ENCODE peak calls at places on chromosome 1, in seven cellular contexts. T, V, G, E, B, Q and Y are unnamed samples.

GRCh38 chr1:198893141-198893540 is 254.3 kb downstream of the PTPRC start:
- DNase-seq in T (no peak), V (no peak), G (no peak), E (no peak), B (no peak), Q (no peak), Y (no peak)

GRCh38 chr1:12339861-12340557 is 110.2 kb downstream of the VPS13D start:
- DNase-seq in T (no peak), V (no peak), G (no peak), E (no peak), B (no peak), Q (no peak), Y (no peak)

GRCh38 chr1:163472267-163472666 is 150.5 kb downstream of the NUF2 start:
- DNase-seq in T (no peak), V (no peak), G (no peak), E (no peak), B (no peak), Q (no peak), Y (no peak)

GRCh38 chr1:31703431-31704260 is at the start of gene COL16A1:
- DNase-seq in T (peak), V (no peak), G (peak), E (peak), B (peak), Q (no peak), Y (peak)

GRCh38 chr1:180382326-180383115 is 119.9 kb downstream of the ACBD6 start:
- DNase-seq in T (no peak), V (no peak), G (no peak), E (no peak), B (no peak), Q (no peak), Y (no peak)

GRCh38 chr1:92482404-92482664 is 4.4 kb downstream of the GFI1 start:
- DNase-seq in T (no peak), V (no peak), G (no peak), E (no peak), B (no peak), Q (no peak), Y (no peak)

GRCh38 chr1:240808381-240808780 is 196.4 kb upstream of the GREM2 start:
- DNase-seq in T (no peak), V (no peak), G (no peak), E (no peak), B (peak), Q (no peak), Y (no peak)

GRCh38 chr1:88890790-88891317 is 513 bp downstream of the GTF2B start:
- DNase-seq in T (no peak), V (peak), G (no peak), E (no peak), B (peak), Q (no peak), Y (peak)

GRCh38 chr1:193479187-193479586 is 292.8 kb upstream of the B3GALT2 start:
- DNase-seq in T (no peak), V (no peak), G (no peak), E (no peak), B (no peak), Q (no peak), Y (peak)

GRCh38 chr1:30063621-30064280 is 659.6 kb downstream of the MATN1 start:
- DNase-seq in T (no peak), V (no peak), G (no peak), E (no peak), B (no peak), Q (no peak), Y (no peak)

GRCh38 chr1:53896673-53897229 is 2.8 kb downstream of the DIO1 start:
- DNase-seq in T (peak), V (no peak), G (no peak), E (no peak), B (peak), Q (no peak), Y (no peak)

GRCh38 chr1:11482904-11483479 is 4.0 kb downstream of the DISP3 start:
- DNase-seq in T (no peak), V (no peak), G (no peak), E (no peak), B (no peak), Q (no peak), Y (no peak)

GRCh38 chr1:109040627-109041613 is 982 bp downstream of the WDR47 start:
- DNase-seq in T (no peak), V (peak), G (no peak), E (peak), B (peak), Q (no peak), Y (peak)

GRCh38 chr1:59752556-59753412 is 62.0 kb upstream of the HOOK1 start:
- DNase-seq in T (no peak), V (no peak), G (no peak), E (no peak), B (no peak), Q (no peak), Y (peak)

GRCh38 chr1:234188454-234188792 is 184.8 kb upstream of the COA6 start:
- DNase-seq in T (no peak), V (no peak), G (no peak), E (no peak), B (peak), Q (no peak), Y (no peak)

GRCh38 chr1:85611856-85612255 is 31.3 kb downstream of the CCN1 start:
- DNase-seq in T (peak), V (no peak), G (peak), E (peak), B (peak), Q (no peak), Y (no peak)

GRCh38 chr1:29655145-29655544 is 418.8 kb downstream of the PTPRU start:
- DNase-seq in T (no peak), V (no peak), G (no peak), E (peak), B (no peak), Q (no peak), Y (no peak)

GRCh38 chr1:54311506-54311905 is 94.7 kb downstream of the SSBP3 start:
- DNase-seq in T (no peak), V (no peak), G (no peak), E (no peak), B (no peak), Q (no peak), Y (no peak)

GRCh38 chr1:71231751-71232150 is 150.9 kb upstream of the ZRANB2 start:
- DNase-seq in T (no peak), V (no peak), G (no peak), E (no peak), B (peak), Q (no peak), Y (no peak)

GRCh38 chr1:7418442-7419080 is 352.5 kb upstream of the VAMP3 start:
- DNase-seq in T (peak), V (peak), G (peak), E (peak), B (no peak), Q (peak), Y (no peak)

GRCh38 chr1:158246650-158247049 is 7.6 kb upstream of the CD1A start:
- DNase-seq in T (no peak), V (no peak), G (no peak), E (no peak), B (peak), Q (no peak), Y (peak)

GRCh38 chr1:20678599-20678998 is 17.4 kb upstream of the DDOST start:
- DNase-seq in T (no peak), V (no peak), G (peak), E (no peak), B (no peak), Q (no peak), Y (peak)

GRCh38 chr1:36207339-36207738 is 16.9 kb upstream of the THRAP3 start:
- DNase-seq in T (peak), V (no peak), G (peak), E (peak), B (peak), Q (no peak), Y (peak)

GRCh38 chr1:161082996-161083742 is 6.2 kb downstream of the NECTIN4 start:
- DNase-seq in T (peak), V (peak), G (peak), E (no peak), B (peak), Q (peak), Y (no peak)

GRCh38 chr1:239429163-239429562 is 42.8 kb downstream of the CHRM3 start:
- DNase-seq in T (no peak), V (no peak), G (no peak), E (no peak), B (no peak), Q (no peak), Y (no peak)

GRCh38 chr1:234893359-234893724 is 235.3 kb downstream of the TOMM20 start:
- DNase-seq in T (no peak), V (no peak), G (no peak), E (no peak), B (no peak), Q (no peak), Y (no peak)

GRCh38 chr1:205330161-205330560 is 8.6 kb upstream of the NUAK2 start:
- DNase-seq in T (no peak), V (no peak), G (no peak), E (no peak), B (no peak), Q (no peak), Y (no peak)

GRCh38 chr1:91651671-91652071 is 151.0 kb downstream of the CDC7 start:
- DNase-seq in T (peak), V (no peak), G (peak), E (peak), B (no peak), Q (peak), Y (no peak)

GRCh38 chr1:34013958-34014737 is 150.3 kb downstream of the HMGB4 start:
- DNase-seq in T (no peak), V (peak), G (no peak), E (peak), B (no peak), Q (no peak), Y (peak)

GRCh38 chr1:6094246-6094645 is 48.6 kb downstream of the KCNAB2 start:
- DNase-seq in T (no peak), V (no peak), G (no peak), E (no peak), B (no peak), Q (no peak), Y (no peak)

GRCh38 chr1:228073870-228074545 is 8.5 kb upstream of the ARF1 start:
- DNase-seq in T (no peak), V (no peak), G (peak), E (no peak), B (peak), Q (no peak), Y (no peak)

GRCh38 chr1:234851450-234852438 is 241.8 kb upstream of the IRF2BP2 start:
- DNase-seq in T (no peak), V (no peak), G (no peak), E (no peak), B (peak), Q (no peak), Y (peak)

GRCh38 chr1:182616130-182617074 is 12.2 kb upstream of the RGS16 start:
- DNase-seq in T (peak), V (no peak), G (peak), E (peak), B (peak), Q (peak), Y (peak)

GRCh38 chr1:162023547-162024501 is at the start of gene OLFML2B:
- DNase-seq in T (peak), V (peak), G (peak), E (peak), B (peak), Q (no peak), Y (peak)

GRCh38 chr1:14363707-14364413 is 234.6 kb upstream of the KAZN start:
- DNase-seq in T (no peak), V (no peak), G (no peak), E (no peak), B (no peak), Q (no peak), Y (no peak)

GRCh38 chr1:107139833-107140702 is 771 bp upstream of the NTNG1 start:
- DNase-seq in T (peak), V (peak), G (peak), E (no peak), B (peak), Q (no peak), Y (peak)

GRCh38 chr1:150876111-150876434 is 326 bp downstream of the ARNT start:
- DNase-seq in T (peak), V (no peak), G (no peak), E (no peak), B (peak), Q (no peak), Y (peak)

GRCh38 chr1:16921391-16922185 is at the start of gene CROCC:
- DNase-seq in T (no peak), V (no peak), G (no peak), E (no peak), B (peak), Q (no peak), Y (no peak)

GRCh38 chr1:110403805-110404204 is 3.7 kb downstream of the LAMTOR5 start:
- DNase-seq in T (no peak), V (no peak), G (no peak), E (no peak), B (no peak), Q (no peak), Y (no peak)

GRCh38 chr1:110411173-110411572 is 3.7 kb upstream of the LAMTOR5 start:
- DNase-seq in T (no peak), V (no peak), G (no peak), E (no peak), B (no peak), Q (no peak), Y (no peak)

GRCh38 chr1:110412576-110412975 is 5.1 kb upstream of the LAMTOR5 start:
- DNase-seq in T (peak), V (peak), G (peak), E (peak), B (peak), Q (peak), Y (peak)

GRCh38 chr1:110408488-110408887 is 994 bp upstream of the LAMTOR5 start:
- DNase-seq in T (no peak), V (no peak), G (no peak), E (no peak), B (peak), Q (no peak), Y (no peak)

GRCh38 chr1:110407260-110408210 is at the start of gene LAMTOR5:
- DNase-seq in T (peak), V (peak), G (peak), E (peak), B (peak), Q (peak), Y (peak)
- TF ChIP-seq CTCF in T (peak), V (no peak), G (no peak), E (peak), B (peak), Q (no peak), Y (no peak)

GRCh38 chr1:26279598-26280332 is at the start of gene SH3BGRL3:
- DNase-seq in T (peak), V (peak), G (peak), E (peak), B (peak), Q (peak), Y (peak)
- TF ChIP-seq CTCF in T (peak), V (peak), G (no peak), E (no peak), B (peak), Q (no peak), Y (peak)

GRCh38 chr1:4016351-4017130 is 116.5 kb upstream of the C1orf174 start:
- DNase-seq in T (no peak), V (no peak), G (peak), E (no peak), B (no peak), Q (no peak), Y (no peak)

GRCh38 chr1:4019606-4020331 is 119.7 kb upstream of the C1orf174 start:
- DNase-seq in T (no peak), V (no peak), G (peak), E (no peak), B (no peak), Q (no peak), Y (no peak)

GRCh38 chr1:4018721-4019521 is 118.8 kb upstream of the C1orf174 start:
- DNase-seq in T (no peak), V (no peak), G (peak), E (no peak), B (no peak), Q (no peak), Y (no peak)

GRCh38 chr1:4020411-4020810 is 120.3 kb upstream of the C1orf174 start:
- DNase-seq in T (no peak), V (no peak), G (no peak), E (no peak), B (no peak), Q (no peak), Y (no peak)

GRCh38 chr1:4017636-4018365 is 117.7 kb upstream of the C1orf174 start:
- DNase-seq in T (no peak), V (no peak), G (peak), E (no peak), B (no peak), Q (no peak), Y (no peak)
- TF ChIP-seq CTCF in T (no peak), V (no peak), G (no peak), E (no peak), B (no peak), Q (no peak), Y (no peak)

DNA sequence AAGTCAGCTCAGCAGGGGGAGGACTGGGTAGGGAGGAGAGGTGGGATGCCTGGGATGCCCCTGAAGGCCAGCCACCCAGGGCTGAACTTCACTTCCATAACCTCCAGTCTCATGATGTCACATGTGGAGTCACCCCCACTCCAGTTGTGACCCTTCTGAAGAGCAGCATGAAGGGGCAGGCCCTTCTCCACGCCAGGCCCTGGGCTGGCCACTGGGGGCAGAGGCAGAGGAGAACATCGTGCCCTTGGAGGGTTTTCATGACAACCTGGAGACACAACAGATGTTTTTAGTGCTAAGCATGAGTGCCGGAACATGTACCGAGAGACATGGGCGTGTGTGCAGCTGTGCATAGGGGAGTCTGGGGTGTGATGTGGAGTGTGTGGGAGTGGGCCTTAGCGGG is 37.6 kb downstream of the FAAH start:
- DNase-seq in T (no peak), V (no peak), G (no peak), E (no peak), B (no peak), Q (no peak), Y (no peak)
- TF ChIP-seq CTCF in T (no peak), V (no peak), G (no peak), E (no peak), B (no peak), Q (no peak), Y (no peak)

DNA sequence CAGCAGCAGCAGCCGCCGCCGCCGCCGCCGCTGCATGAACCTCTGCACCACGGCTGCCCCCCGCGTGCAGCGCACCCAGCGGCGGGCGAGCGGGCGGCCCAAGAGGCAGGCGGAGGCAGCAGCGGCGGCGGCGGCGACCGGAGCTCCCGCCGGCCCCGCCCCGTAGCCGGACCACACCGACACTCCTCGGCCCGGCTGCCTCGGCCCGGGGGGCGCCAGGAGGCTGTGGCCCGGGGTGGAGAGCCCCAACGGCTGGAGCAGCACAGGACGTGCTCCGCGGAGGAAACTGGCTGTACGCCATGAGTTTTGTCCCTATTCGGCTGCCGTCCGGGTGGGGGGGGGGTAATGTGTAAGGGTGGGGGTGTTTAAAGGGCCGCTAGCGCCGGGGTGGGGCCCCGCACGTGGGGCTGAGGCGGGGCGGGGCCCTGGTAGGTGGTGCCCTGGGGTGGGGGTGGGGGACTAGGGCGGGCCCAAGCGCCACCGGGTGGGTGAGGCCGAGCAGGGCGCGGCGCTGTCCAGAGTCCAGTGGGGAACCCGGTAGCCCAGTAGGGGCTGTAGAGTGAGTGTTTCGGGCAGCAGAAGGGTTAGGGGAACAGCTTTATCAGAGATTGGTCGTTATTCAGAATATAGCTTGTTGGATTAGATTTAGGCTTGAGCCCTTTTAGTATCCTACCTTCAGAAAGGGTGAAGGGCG is at the start of gene FAM78B:
- DNase-seq in T (peak), V (peak), G (peak), E (peak), B (peak), Q (peak), Y (peak)
- TF ChIP-seq CTCF in T (no peak), V (peak), G (no peak), E (no peak), B (no peak), Q (no peak), Y (peak)

GRCh38 chr1:2201062-2201461 is 6.5 kb upstream of the FAAP20 start:
- DNase-seq in T (no peak), V (no peak), G (no peak), E (no peak), B (no peak), Q (no peak), Y (no peak)

GRCh38 chr1:2200308-2200943 is 5.9 kb upstream of the FAAP20 start:
- DNase-seq in T (no peak), V (no peak), G (no peak), E (no peak), B (no peak), Q (no peak), Y (no peak)

GRCh38 chr1:2198571-2198970 is 4.0 kb upstream of the FAAP20 start:
- DNase-seq in T (no peak), V (no peak), G (no peak), E (no peak), B (no peak), Q (no peak), Y (no peak)

GRCh38 chr1:2197732-2198165 is 3.2 kb upstream of the FAAP20 start:
- DNase-seq in T (no peak), V (no peak), G (no peak), E (no peak), B (no peak), Q (no peak), Y (no peak)

GRCh38 chr1:2199042-2199810 is 4.7 kb upstream of the FAAP20 start:
- DNase-seq in T (peak), V (no peak), G (peak), E (peak), B (peak), Q (peak), Y (peak)
- TF ChIP-seq CTCF in T (no peak), V (no peak), G (no peak), E (no peak), B (no peak), Q (no peak), Y (no peak)

DNA sequence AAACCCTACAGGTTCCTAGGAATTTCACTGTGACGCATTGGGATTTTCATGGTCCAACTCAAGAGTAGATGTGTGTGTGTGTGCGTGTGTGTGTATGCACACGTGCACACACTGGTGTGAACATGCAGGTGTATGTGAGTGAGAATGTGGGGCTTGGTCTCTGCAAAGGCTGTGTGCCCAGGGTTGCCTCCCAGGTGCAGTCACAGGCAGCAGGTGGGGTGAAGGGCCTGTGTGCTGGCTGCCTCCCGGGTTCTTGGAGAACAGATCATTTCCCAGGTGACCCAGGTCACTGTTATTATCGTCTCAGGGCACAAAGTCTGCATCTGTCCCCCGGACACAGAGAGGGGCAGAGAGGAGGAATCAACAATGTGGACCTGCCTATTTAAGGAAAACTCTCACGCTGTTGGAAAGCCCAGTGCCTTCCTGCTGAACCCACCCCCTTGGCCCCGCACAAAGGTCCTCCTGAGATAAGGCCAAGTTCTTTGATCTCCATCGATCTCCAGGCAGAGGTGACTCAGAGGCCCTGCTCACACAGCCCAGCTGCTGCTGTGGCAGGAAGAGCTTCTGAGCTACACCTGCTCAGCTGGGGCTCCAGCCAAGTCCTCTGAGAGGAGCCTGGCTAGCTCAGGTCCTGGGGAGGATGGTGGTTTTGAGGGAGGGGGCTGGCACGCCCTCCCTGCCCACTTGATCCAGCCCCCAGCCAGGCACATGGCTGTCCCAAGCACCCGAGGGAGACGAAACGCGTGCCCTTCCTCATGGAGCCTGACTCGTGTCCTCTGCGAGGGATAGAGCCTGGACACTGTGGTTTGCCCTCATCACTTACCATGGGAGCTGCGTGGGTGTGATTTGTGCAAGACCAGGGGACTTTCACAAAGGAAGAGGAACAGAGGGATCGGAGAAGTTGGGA is 134.0 kb upstream of the ARHGEF16 start:
- DNase-seq in T (no peak), V (peak), G (no peak), E (no peak), B (no peak), Q (no peak), Y (no peak)
- TF ChIP-seq CTCF in T (no peak), V (peak), G (no peak), E (no peak), B (no peak), Q (no peak), Y (no peak)